ENCODE peak calls at places on chromosomes 2 and 18, in five cellular contexts. One of them, this sample, is unnamed.

GRCh38 chr2:112481050-112481527 is 867 bp upstream of the TTL start:
- DNase-seq in stimulated activated CD8-positive, alpha-beta memory T cell treated with anti-CD3 and anti-CD28 coated beads, Interleukin-2, amount 100 ng/mL, for 1 hour: peak
- DNase-seq in progenitor cell of endocrine pancreas: peak
- DNase-seq in immature natural killer cell: peak
- DNase-seq in substantia nigra: peak
- DNase-seq in this sample: peak

GRCh38 chr2:79630060-79630459 is 117.2 kb downstream of the CTNNA2 start:
- DNase-seq in immature natural killer cell: no peak
- DNase-seq in stimulated activated CD8-positive, alpha-beta memory T cell treated with anti-CD3 and anti-CD28 coated beads, Interleukin-2, amount 100 ng/mL, for 1 hour: no peak
- DNase-seq in progenitor cell of endocrine pancreas: no peak
- DNase-seq in substantia nigra: no peak
- DNase-seq in this sample: no peak

GRCh38 chr2:218785103-218785502 is 3.2 kb downstream of the CYP27A1 start:
- DNase-seq in progenitor cell of endocrine pancreas: no peak
- DNase-seq in immature natural killer cell: no peak
- DNase-seq in substantia nigra: no peak
- DNase-seq in stimulated activated CD8-positive, alpha-beta memory T cell treated with anti-CD3 and anti-CD28 coated beads, Interleukin-2, amount 100 ng/mL, for 1 hour: no peak
- DNase-seq in this sample: no peak

GRCh38 chr2:189613077-189613636 is 32.6 kb upstream of the SLC40A1 start:
- DNase-seq in stimulated activated CD8-positive, alpha-beta memory T cell treated with anti-CD3 and anti-CD28 coated beads, Interleukin-2, amount 100 ng/mL, for 1 hour: no peak
- DNase-seq in progenitor cell of endocrine pancreas: no peak
- DNase-seq in substantia nigra: no peak
- DNase-seq in immature natural killer cell: no peak
- DNase-seq in this sample: no peak

GRCh38 chr2:63545023-63545422 is 43.3 kb downstream of the WDPCP start:
- DNase-seq in progenitor cell of endocrine pancreas: no peak
- DNase-seq in substantia nigra: no peak
- DNase-seq in immature natural killer cell: no peak
- DNase-seq in stimulated activated CD8-positive, alpha-beta memory T cell treated with anti-CD3 and anti-CD28 coated beads, Interleukin-2, amount 100 ng/mL, for 1 hour: no peak
- DNase-seq in this sample: no peak

GRCh38 chr2:81714817-81715216 is 1410.3 kb upstream of the LRRTM1 start:
- DNase-seq in substantia nigra: no peak
- DNase-seq in progenitor cell of endocrine pancreas: no peak
- DNase-seq in immature natural killer cell: no peak
- DNase-seq in stimulated activated CD8-positive, alpha-beta memory T cell treated with anti-CD3 and anti-CD28 coated beads, Interleukin-2, amount 100 ng/mL, for 1 hour: no peak
- DNase-seq in this sample: no peak

GRCh38 chr2:29223851-29224692 is 108.9 kb downstream of the CLIP4 start:
- DNase-seq in stimulated activated CD8-positive, alpha-beta memory T cell treated with anti-CD3 and anti-CD28 coated beads, Interleukin-2, amount 100 ng/mL, for 1 hour: no peak
- DNase-seq in immature natural killer cell: no peak
- DNase-seq in substantia nigra: no peak
- DNase-seq in progenitor cell of endocrine pancreas: no peak
- DNase-seq in this sample: no peak

GRCh38 chr2:7012141-7012809 is 95.1 kb downstream of the RNF144A start:
- DNase-seq in progenitor cell of endocrine pancreas: no peak
- DNase-seq in immature natural killer cell: no peak
- DNase-seq in substantia nigra: no peak
- DNase-seq in stimulated activated CD8-positive, alpha-beta memory T cell treated with anti-CD3 and anti-CD28 coated beads, Interleukin-2, amount 100 ng/mL, for 1 hour: no peak
- DNase-seq in this sample: no peak

GRCh38 chr18:44837491-44838185 is 156.9 kb downstream of the SETBP1 start:
- DNase-seq in progenitor cell of endocrine pancreas: no peak
- DNase-seq in stimulated activated CD8-positive, alpha-beta memory T cell treated with anti-CD3 and anti-CD28 coated beads, Interleukin-2, amount 100 ng/mL, for 1 hour: no peak
- DNase-seq in immature natural killer cell: no peak
- DNase-seq in substantia nigra: no peak
- DNase-seq in this sample: no peak

GRCh38 chr2:54914637-54915036 is 135.6 kb downstream of the RTN4 start:
- DNase-seq in substantia nigra: no peak
- DNase-seq in progenitor cell of endocrine pancreas: no peak
- DNase-seq in stimulated activated CD8-positive, alpha-beta memory T cell treated with anti-CD3 and anti-CD28 coated beads, Interleukin-2, amount 100 ng/mL, for 1 hour: no peak
- DNase-seq in immature natural killer cell: no peak
- DNase-seq in this sample: no peak

GRCh38 chr2:236675051-236675450 is 105.4 kb downstream of the ACKR3 start:
- DNase-seq in substantia nigra: no peak
- DNase-seq in stimulated activated CD8-positive, alpha-beta memory T cell treated with anti-CD3 and anti-CD28 coated beads, Interleukin-2, amount 100 ng/mL, for 1 hour: no peak
- DNase-seq in immature natural killer cell: no peak
- DNase-seq in progenitor cell of endocrine pancreas: no peak
- DNase-seq in this sample: no peak

GRCh38 chr2:46335404-46335965 is 38.3 kb downstream of the EPAS1 start:
- DNase-seq in progenitor cell of endocrine pancreas: no peak
- DNase-seq in stimulated activated CD8-positive, alpha-beta memory T cell treated with anti-CD3 and anti-CD28 coated beads, Interleukin-2, amount 100 ng/mL, for 1 hour: no peak
- DNase-seq in immature natural killer cell: no peak
- DNase-seq in substantia nigra: peak
- DNase-seq in this sample: no peak

GRCh38 chr2:237235383-237236095 is 149.8 kb downstream of the COPS8 start:
- DNase-seq in immature natural killer cell: no peak
- DNase-seq in progenitor cell of endocrine pancreas: no peak
- DNase-seq in stimulated activated CD8-positive, alpha-beta memory T cell treated with anti-CD3 and anti-CD28 coated beads, Interleukin-2, amount 100 ng/mL, for 1 hour: no peak
- DNase-seq in substantia nigra: no peak
- DNase-seq in this sample: no peak

GRCh38 chr2:29189052-29189451 is 73.8 kb downstream of the CLIP4 start:
- DNase-seq in stimulated activated CD8-positive, alpha-beta memory T cell treated with anti-CD3 and anti-CD28 coated beads, Interleukin-2, amount 100 ng/mL, for 1 hour: no peak
- DNase-seq in substantia nigra: no peak
- DNase-seq in immature natural killer cell: no peak
- DNase-seq in progenitor cell of endocrine pancreas: no peak
- DNase-seq in this sample: no peak

GRCh38 chr2:68449395-68449678 is 17.8 kb downstream of the FBXO48 start:
- DNase-seq in progenitor cell of endocrine pancreas: no peak
- DNase-seq in substantia nigra: no peak
- DNase-seq in stimulated activated CD8-positive, alpha-beta memory T cell treated with anti-CD3 and anti-CD28 coated beads, Interleukin-2, amount 100 ng/mL, for 1 hour: no peak
- DNase-seq in immature natural killer cell: no peak
- DNase-seq in this sample: no peak

GRCh38 chr2:151334082-151334815 is 23.1 kb upstream of the TNFAIP6 start:
- DNase-seq in substantia nigra: no peak
- DNase-seq in immature natural killer cell: no peak
- DNase-seq in stimulated activated CD8-positive, alpha-beta memory T cell treated with anti-CD3 and anti-CD28 coated beads, Interleukin-2, amount 100 ng/mL, for 1 hour: no peak
- DNase-seq in progenitor cell of endocrine pancreas: no peak
- DNase-seq in this sample: no peak

GRCh38 chr2:242085941-242086621 is 216.6 kb downstream of the RTP5 start:
- DNase-seq in immature natural killer cell: peak
- DNase-seq in stimulated activated CD8-positive, alpha-beta memory T cell treated with anti-CD3 and anti-CD28 coated beads, Interleukin-2, amount 100 ng/mL, for 1 hour: no peak
- DNase-seq in substantia nigra: no peak
- DNase-seq in progenitor cell of endocrine pancreas: no peak
- DNase-seq in this sample: no peak

GRCh38 chr2:75592028-75592427 is 31.3 kb upstream of the EVA1A start:
- DNase-seq in immature natural killer cell: no peak
- DNase-seq in substantia nigra: no peak
- DNase-seq in progenitor cell of endocrine pancreas: no peak
- DNase-seq in stimulated activated CD8-positive, alpha-beta memory T cell treated with anti-CD3 and anti-CD28 coated beads, Interleukin-2, amount 100 ng/mL, for 1 hour: no peak
- DNase-seq in this sample: no peak

GRCh38 chr2:219002395-219003266 is 9.4 kb upstream of the CRYBA2 start:
- DNase-seq in progenitor cell of endocrine pancreas: peak
- DNase-seq in substantia nigra: no peak
- DNase-seq in immature natural killer cell: no peak
- DNase-seq in stimulated activated CD8-positive, alpha-beta memory T cell treated with anti-CD3 and anti-CD28 coated beads, Interleukin-2, amount 100 ng/mL, for 1 hour: no peak
- DNase-seq in this sample: no peak

GRCh38 chr2:107811376-107811775 is 15.3 kb upstream of the RGPD4 start:
- DNase-seq in substantia nigra: no peak
- DNase-seq in immature natural killer cell: no peak
- DNase-seq in progenitor cell of endocrine pancreas: no peak
- DNase-seq in stimulated activated CD8-positive, alpha-beta memory T cell treated with anti-CD3 and anti-CD28 coated beads, Interleukin-2, amount 100 ng/mL, for 1 hour: no peak
- DNase-seq in this sample: no peak

GRCh38 chr2:888906-889566 is 61.6 kb upstream of the SNTG2 start:
- DNase-seq in substantia nigra: no peak
- DNase-seq in immature natural killer cell: no peak
- DNase-seq in stimulated activated CD8-positive, alpha-beta memory T cell treated with anti-CD3 and anti-CD28 coated beads, Interleukin-2, amount 100 ng/mL, for 1 hour: no peak
- DNase-seq in progenitor cell of endocrine pancreas: no peak
- DNase-seq in this sample: no peak

GRCh38 chr18:35415511-35416427 is 38.6 kb upstream of the ZNF396 start:
- DNase-seq in immature natural killer cell: no peak
- DNase-seq in stimulated activated CD8-positive, alpha-beta memory T cell treated with anti-CD3 and anti-CD28 coated beads, Interleukin-2, amount 100 ng/mL, for 1 hour: no peak
- DNase-seq in progenitor cell of endocrine pancreas: no peak
- DNase-seq in substantia nigra: no peak
- DNase-seq in this sample: no peak

GRCh38 chr18:27062802-27063201 is 122.3 kb downstream of the CHST9 start:
- DNase-seq in immature natural killer cell: no peak
- DNase-seq in stimulated activated CD8-positive, alpha-beta memory T cell treated with anti-CD3 and anti-CD28 coated beads, Interleukin-2, amount 100 ng/mL, for 1 hour: no peak
- DNase-seq in progenitor cell of endocrine pancreas: no peak
- DNase-seq in substantia nigra: no peak
- DNase-seq in this sample: no peak

GRCh38 chr2:27347641-27348040 is 8.9 kb downstream of the GTF3C2 start:
- DNase-seq in substantia nigra: no peak
- DNase-seq in stimulated activated CD8-positive, alpha-beta memory T cell treated with anti-CD3 and anti-CD28 coated beads, Interleukin-2, amount 100 ng/mL, for 1 hour: no peak
- DNase-seq in progenitor cell of endocrine pancreas: no peak
- DNase-seq in immature natural killer cell: no peak
- DNase-seq in this sample: no peak